ENCODE peak calls at places on chromosomes 6 and 20, in nine cellular contexts. X is lower leg skin, R is astrocyte of the spinal cord, P is colonic mucosa, S is fibroblast of lung, Z is uterus, K is brain microvascular endothelial cell, O is sigmoid colon, L is thoracic aorta. T is an unnamed sample.

GRCh38 chr6:154615483-154616025 is 105.1 kb upstream of the CNKSR3 start:
- DNase-seq in L (peak), Z (peak), K (peak), P (peak), X (no peak), R (peak), S (peak), O (peak), T (no peak)

GRCh38 chr6:91761621-91762020 is 1174.7 kb upstream of the MAP3K7 start:
- DNase-seq in Z (no peak), S (no peak), R (no peak), P (no peak), X (no peak), O (no peak), L (no peak), K (no peak), T (no peak)

GRCh38 chr20:25000268-25000801 is 7.8 kb upstream of the APMAP start:
- DNase-seq in O (peak), R (peak), X (peak), L (no peak), S (peak), Z (peak), K (peak), P (peak), T (no peak)

GRCh38 chr20:24502184-24502583 is 32.8 kb downstream of the SYNDIG1 start:
- DNase-seq in K (peak), R (peak), Z (peak), L (no peak), S (peak), O (peak), P (peak), X (no peak), T (no peak)

GRCh38 chr6:156827382-156827781 is 50.2 kb downstream of the ARID1B start:
- DNase-seq in X (no peak), P (no peak), Z (peak), K (no peak), S (peak), O (no peak), L (no peak), R (peak), T (no peak)

GRCh38 chr20:64075556-64075955 is 3.8 kb downstream of the RGS19 start:
- DNase-seq in X (no peak), R (no peak), P (no peak), S (no peak), L (no peak), O (no peak), K (no peak), Z (no peak), T (no peak)

GRCh38 chr6:168063431-168063830 is 15.6 kb downstream of the FRMD1 start:
- DNase-seq in K (no peak), R (no peak), Z (no peak), S (no peak), L (no peak), P (no peak), O (no peak), X (no peak), T (no peak)

GRCh38 chr6:25012657-25013056 is 76.9 kb upstream of the RIPOR2 start:
- DNase-seq in R (peak), K (peak), O (no peak), P (no peak), Z (no peak), L (no peak), X (no peak), S (peak), T (no peak)

GRCh38 chr6:18585032-18585573 is 198.0 kb downstream of the RNF144B start:
- DNase-seq in R (peak), S (peak), L (peak), X (no peak), K (peak), Z (no peak), O (no peak), P (peak), T (peak)

GRCh38 chr6:129748901-129749748 is 39.1 kb upstream of the ARHGAP18 start:
- DNase-seq in O (no peak), R (peak), P (no peak), Z (no peak), L (no peak), K (no peak), S (peak), X (no peak), T (no peak)

GRCh38 chr20:25296094-25297093 is 48.5 kb downstream of the PYGB start:
- DNase-seq in R (no peak), L (no peak), P (no peak), K (no peak), O (no peak), Z (no peak), X (no peak), S (peak), T (no peak)

GRCh38 chr6:84442241-84442640 is 214.8 kb upstream of the CEP162 start:
- DNase-seq in L (no peak), P (no peak), O (no peak), X (no peak), S (no peak), K (no peak), R (no peak), Z (no peak), T (no peak)

GRCh38 chr6:109271622-109272021 is 110.6 kb downstream of the CD164 start:
- DNase-seq in O (no peak), R (no peak), X (no peak), P (no peak), L (no peak), S (no peak), K (no peak), Z (no peak), T (no peak)

GRCh38 chr20:2871111-2871465 is 2.2 kb upstream of the PTPRA start:
- DNase-seq in P (no peak), X (no peak), Z (no peak), S (peak), L (no peak), O (peak), K (no peak), R (peak), T (no peak)

GRCh38 chr6:24537082-24537699 is 42.4 kb downstream of the ALDH5A1 start:
- DNase-seq in R (no peak), O (no peak), K (no peak), Z (no peak), X (no peak), L (no peak), P (no peak), S (no peak), T (no peak)

GRCh38 chr6:71205336-71205956 is 83.2 kb upstream of the OGFRL1 start:
- DNase-seq in P (no peak), X (no peak), L (no peak), Z (no peak), S (peak), R (peak), O (no peak), K (peak), T (no peak)

GRCh38 chr6:137494967-137495595 is 887 bp upstream of the OLIG3 start:
- DNase-seq in R (peak), L (no peak), K (no peak), S (peak), X (no peak), O (no peak), P (no peak), Z (no peak), T (peak)

GRCh38 chr20:12969071-12969669 is 39.6 kb upstream of the SPTLC3 start:
- DNase-seq in R (no peak), X (no peak), S (no peak), Z (no peak), K (no peak), L (no peak), O (no peak), P (no peak), T (no peak)

GRCh38 chr6:62371395-62371794 is 85.4 kb upstream of the KHDRBS2 start:
- DNase-seq in S (no peak), Z (no peak), L (no peak), R (no peak), O (no peak), X (no peak), K (no peak), P (no peak), T (no peak)

GRCh38 chr6:31041372-31041974 is 31.2 kb downstream of the MUC22 start:
- DNase-seq in R (no peak), X (no peak), S (no peak), L (no peak), P (no peak), K (no peak), Z (no peak), O (no peak), T (no peak)

GRCh38 chr6:56686429-56686828 is 43.7 kb upstream of the DST start:
- DNase-seq in K (no peak), R (no peak), L (no peak), Z (no peak), O (no peak), X (no peak), P (no peak), S (no peak), T (no peak)

GRCh38 chr6:32462609-32463008 is 22.9 kb downstream of the HLA-DRA start:
- DNase-seq in L (no peak), P (no peak), R (no peak), K (no peak), X (no peak), Z (no peak), O (no peak), S (no peak), T (no peak)

GRCh38 chr6:109513571-109514071 is 30.6 kb upstream of the ZBTB24 start:
- DNase-seq in Z (no peak), K (peak), O (no peak), P (no peak), S (peak), R (peak), X (no peak), L (no peak), T (no peak)

GRCh38 chr20:51510961-51511360 is 31.6 kb downstream of the NFATC2 start:
- DNase-seq in Z (no peak), S (no peak), L (no peak), P (no peak), O (no peak), K (no peak), X (no peak), R (peak), T (no peak)

GRCh38 chr20:59403261-59403961 is 103.0 kb downstream of the EDN3 start:
- DNase-seq in K (peak), Z (no peak), L (no peak), P (peak), O (no peak), S (no peak), R (no peak), X (peak), T (peak)

GRCh38 chr6:153301602-153302001 is 170.5 kb upstream of the RGS17 start:
- DNase-seq in X (no peak), Z (no peak), R (no peak), S (no peak), K (no peak), L (no peak), O (no peak), P (no peak), T (no peak)

GRCh38 chr6:113293106-113293505 is 564.0 kb upstream of the MARCKS start:
- DNase-seq in L (no peak), S (no peak), Z (no peak), K (no peak), R (no peak), X (no peak), P (no peak), O (no peak), T (no peak)

GRCh38 chr6:14804444-14805210 is 441.2 kb upstream of the JARID2 start:
- DNase-seq in Z (peak), X (peak), S (peak), K (peak), R (peak), L (peak), O (peak), P (peak), T (no peak)

GRCh38 chr20:5187122-5187521 is 60.3 kb downstream of the CDS2 start:
- DNase-seq in R (no peak), K (no peak), P (no peak), X (peak), Z (no peak), O (no peak), L (no peak), S (no peak), T (no peak)

GRCh38 chr6:125307150-125307838 is 5.5 kb upstream of the HDDC2 start:
- DNase-seq in L (no peak), K (peak), P (no peak), X (no peak), Z (no peak), S (no peak), R (no peak), O (no peak), T (no peak)

GRCh38 chr6:5464096-5464885 is 203.0 kb downstream of the FARS2 start:
- DNase-seq in K (no peak), O (no peak), X (no peak), P (no peak), Z (no peak), S (no peak), R (peak), L (no peak), T (no peak)

GRCh38 chr20:58829531-58829941 is 21.2 kb downstream of the GNAS-AS1 start:
- DNase-seq in K (no peak), Z (no peak), P (no peak), R (peak), S (no peak), X (no peak), O (no peak), L (no peak), T (no peak)

GRCh38 chr20:37398750-37399621 is 53.0 kb downstream of the SRC start:
- DNase-seq in R (no peak), S (no peak), K (no peak), O (no peak), P (no peak), L (no peak), X (no peak), Z (no peak), T (no peak)
- TF ChIP-seq CTCF in R (no peak), S (no peak), K (peak), O (no peak), P (no peak), L (no peak), X (no peak), Z (no peak), T (no peak)

GRCh38 chr6:52407467-52407866 is 12.7 kb upstream of the EFHC1 start:
- DNase-seq in K (peak), X (no peak), R (peak), S (peak), P (no peak), O (no peak), Z (no peak), L (no peak), T (no peak)
- TF ChIP-seq CTCF in K (peak), X (no peak), R (peak), S (peak), P (peak), O (peak), Z (no peak), L (peak), T (peak)

GRCh38 chr6:166930354-166930891 is 25.9 kb downstream of the RNASET2 start:
- DNase-seq in X (peak), Z (no peak), L (no peak), R (no peak), K (no peak), S (no peak), P (no peak), O (no peak), T (no peak)

GRCh38 chr6:166932616-166933015 is 23.7 kb downstream of the RNASET2 start:
- DNase-seq in S (no peak), P (no peak), O (no peak), K (no peak), L (no peak), X (peak), R (no peak), Z (no peak), T (no peak)

GRCh38 chr6:166933396-166933795 is 23.0 kb downstream of the RNASET2 start:
- DNase-seq in R (no peak), L (no peak), S (no peak), K (no peak), O (no peak), P (no peak), Z (no peak), X (no peak), T (no peak)

GRCh38 chr6:166931426-166931970 is 24.9 kb downstream of the RNASET2 start:
- DNase-seq in L (no peak), Z (no peak), X (peak), P (no peak), K (no peak), S (no peak), O (no peak), R (no peak), T (no peak)

DNA sequence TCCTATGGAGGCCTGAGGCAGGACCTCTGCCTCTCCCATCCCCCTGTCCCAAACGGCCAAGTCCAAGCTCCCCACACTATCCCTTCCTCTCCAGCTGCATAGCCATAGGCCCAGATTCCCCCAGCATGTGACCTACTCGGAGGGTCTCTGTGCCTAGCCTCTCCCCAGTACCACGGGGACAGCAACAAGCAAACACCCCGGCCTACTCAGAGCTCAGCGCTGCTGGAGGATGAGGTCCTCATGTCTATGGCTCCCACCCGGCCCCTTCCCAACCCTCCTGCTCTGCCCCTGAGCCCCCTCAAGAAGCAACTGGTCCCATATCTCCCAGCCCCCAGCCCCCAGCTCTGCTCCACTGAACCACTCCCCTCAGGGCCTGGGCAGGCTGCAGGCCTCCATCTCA is 24.2 kb downstream of the RNASET2 start:
- DNase-seq in Z (no peak), S (no peak), X (no peak), K (no peak), R (no peak), P (no peak), O (no peak), L (no peak), T (no peak)
- TF ChIP-seq CTCF in Z (no peak), S (no peak), X (no peak), K (no peak), R (no peak), P (no peak), O (no peak), L (no peak), T (no peak)

DNA sequence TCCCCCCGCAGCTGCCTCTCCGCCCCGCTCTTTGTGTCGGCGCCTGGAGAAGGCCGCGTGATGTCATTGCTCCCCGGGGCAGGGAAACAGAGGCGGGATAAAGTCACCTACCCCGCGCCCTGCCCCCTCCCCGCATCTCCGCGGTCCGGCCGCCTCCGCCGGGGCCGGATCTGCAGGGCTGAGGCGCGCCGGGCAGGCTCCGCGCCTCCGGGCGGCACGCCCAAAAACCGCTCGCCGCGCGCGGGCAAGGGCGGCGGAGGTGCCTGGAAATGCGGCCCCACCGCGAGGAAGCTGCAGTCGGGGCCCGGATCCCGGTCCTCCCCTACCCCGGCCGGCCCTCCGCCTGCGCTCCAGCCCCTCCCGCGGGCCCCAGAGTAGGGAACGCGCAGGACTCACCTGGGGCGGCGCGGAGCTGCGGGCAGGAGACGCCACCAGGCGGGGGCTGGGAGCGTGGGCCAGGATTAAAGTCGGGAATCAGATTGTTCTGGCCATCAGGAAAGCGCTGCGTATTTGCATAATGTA is at the start of gene FAXC:
- DNase-seq in X (no peak), K (no peak), S (peak), P (peak), Z (peak), O (peak), L (no peak), R (no peak), T (peak)
- TF ChIP-seq CTCF in X (no peak), K (peak), S (no peak), P (peak), Z (peak), O (peak), L (peak), R (peak), T (peak)